ENCODE peak calls at places on chromosomes 7 and 10, in eight cellular contexts. U, Y, F, R, S, K, Q and X are unnamed samples.

GRCh38 chr10:34286136-34286739 is 528.9 kb downstream of the PARD3 start:
- DNase-seq in U (no peak), Y (peak; percentile 75), F (peak; percentile 23), R (no peak), S (peak; percentile 56), K (no peak), Q (no peak), X (no peak)

GRCh38 chr10:19412531-19412930 is 363.9 kb downstream of the MALRD1 start:
- DNase-seq in U (peak; percentile 72), Y (peak; percentile 51), F (no peak), R (peak; percentile 46), S (peak; percentile 49), K (no peak), Q (no peak), X (no peak)

GRCh38 chr10:84244651-84245270 is at the start of gene RGR:
- DNase-seq in U (peak; percentile 47), Y (no peak), F (peak; percentile 75), R (no peak), S (no peak), K (no peak), Q (no peak), X (peak; percentile 60)

GRCh38 chr10:33008499-33009243 is 50.6 kb upstream of the ITGB1 start:
- DNase-seq in U (peak; percentile 85), Y (peak; percentile 89), F (no peak), R (peak; percentile 90), S (peak; percentile 84), K (peak; percentile 81), Q (no peak), X (no peak)

GRCh38 chr7:152313879-152314604 is 121.8 kb downstream of the KMT2C start:
- DNase-seq in U (peak; percentile 96), Y (peak; percentile 52), F (no peak), R (peak; percentile 42), S (no peak), K (peak; percentile 91), Q (no peak), X (no peak)

GRCh38 chr10:35375091-35375765 is 38.9 kb downstream of the CCNY start:
- DNase-seq in U (no peak), Y (peak; percentile 49), F (no peak), R (no peak), S (no peak), K (no peak), Q (no peak), X (no peak)

GRCh38 chr7:127803626-127804025 is 151.6 kb downstream of the SND1 start:
- DNase-seq in U (no peak), Y (peak; percentile 48), F (no peak), R (no peak), S (no peak), K (no peak), Q (no peak), X (no peak)

GRCh38 chr10:101223274-101224059 is 5.8 kb downstream of the LBX1 start:
- DNase-seq in U (no peak), Y (peak; percentile 44), F (no peak), R (no peak), S (peak; percentile 78), K (no peak), Q (no peak), X (no peak)

GRCh38 chr10:45418859-45419672 is 45.0 kb downstream of the ALOX5 start:
- DNase-seq in U (no peak), Y (peak; percentile 56), F (peak; percentile 83), R (peak; percentile 76), S (peak; percentile 90), K (no peak), Q (peak; percentile 78), X (peak; percentile 76)

GRCh38 chr10:7279303-7279702 is 131.5 kb downstream of the SFMBT2 start:
- DNase-seq in U (no peak), Y (no peak), F (no peak), R (no peak), S (no peak), K (no peak), Q (no peak), X (no peak)

GRCh38 chr10:57362811-57363210 is 904.9 kb downstream of the IPMK start:
- DNase-seq in U (no peak), Y (no peak), F (no peak), R (no peak), S (no peak), K (no peak), Q (no peak), X (no peak)

GRCh38 chr10:28072573-28072972 is 73.7 kb upstream of the ODAD2 start:
- DNase-seq in U (no peak), Y (peak; percentile 38), F (no peak), R (no peak), S (no peak), K (no peak), Q (no peak), X (no peak)

GRCh38 chr10:63554666-63555065 is 33.5 kb downstream of the REEP3 start:
- DNase-seq in U (no peak), Y (peak; percentile 85), F (no peak), R (no peak), S (no peak), K (peak; percentile 60), Q (no peak), X (no peak)

GRCh38 chr10:21495002-21495685 is 30.3 kb downstream of the SKIDA1 start:
- DNase-seq in U (no peak), Y (no peak), F (no peak), R (no peak), S (peak; percentile 62), K (no peak), Q (no peak), X (no peak)

GRCh38 chr10:5234106-5234877 is 37.7 kb downstream of the AKR1C4 start:
- DNase-seq in U (peak; percentile 79), Y (peak; percentile 70), F (no peak), R (peak; percentile 65), S (no peak), K (peak; percentile 84), Q (no peak), X (no peak)

GRCh38 chr10:132763545-132763944 is 22.4 kb downstream of the NKX6-2 start:
- DNase-seq in U (no peak), Y (no peak), F (no peak), R (no peak), S (no peak), K (no peak), Q (no peak), X (no peak)

GRCh38 chr10:132765435-132765834 is 20.5 kb downstream of the NKX6-2 start:
- DNase-seq in U (no peak), Y (no peak), F (no peak), R (no peak), S (no peak), K (no peak), Q (no peak), X (no peak)

GRCh38 chr10:132762267-132762666 is 23.7 kb downstream of the NKX6-2 start:
- DNase-seq in U (no peak), Y (no peak), F (no peak), R (no peak), S (no peak), K (no peak), Q (no peak), X (no peak)

GRCh38 chr10:132766291-132766690 is 19.7 kb downstream of the NKX6-2 start:
- DNase-seq in U (no peak), Y (no peak), F (no peak), R (no peak), S (no peak), K (no peak), Q (no peak), X (no peak)

GRCh38 chr10:132764108-132764507 is 21.8 kb downstream of the NKX6-2 start:
- DNase-seq in U (no peak), Y (no peak), F (no peak), R (no peak), S (no peak), K (no peak), Q (no peak), X (no peak)
- H3K27ac ChIP-seq in U (no peak overlapping the region), Y (no peak overlapping the region), F (no peak overlapping the region), R (no peak overlapping the region), S (no peak overlapping the region), K (no peak overlapping the region), Q (no peak overlapping the region), X (no peak overlapping the region)

GRCh38 chr10:124667425-124668130 is 76.6 kb downstream of the FAM53B start:
- DNase-seq in U (no peak), Y (no peak), F (no peak), R (no peak), S (no peak), K (no peak), Q (no peak), X (no peak)

GRCh38 chr10:124665558-124665957 is 78.6 kb downstream of the FAM53B start:
- DNase-seq in U (no peak), Y (no peak), F (no peak), R (no peak), S (no peak), K (no peak), Q (no peak), X (no peak)

GRCh38 chr10:124666494-124666893 is 77.7 kb downstream of the FAM53B start:
- DNase-seq in U (no peak), Y (no peak), F (no peak), R (no peak), S (no peak), K (no peak), Q (no peak), X (no peak)

GRCh38 chr10:124665091-124665490 is 79.1 kb downstream of the FAM53B start:
- DNase-seq in U (no peak), Y (no peak), F (no peak), R (no peak), S (no peak), K (no peak), Q (no peak), X (no peak)

GRCh38 chr10:124665980-124666379 is 78.2 kb downstream of the FAM53B start:
- DNase-seq in U (no peak), Y (no peak), F (no peak), R (peak; percentile 35), S (no peak), K (no peak), Q (no peak), X (no peak)
- H3K36me3 ChIP-seq in U (no peaks in the 10 kb centered on the region), Y (no peaks in the 10 kb centered on the region), F (peaks cover 10% of the 10 kb centered on the region), R (no peaks in the 10 kb centered on the region), S (peaks cover 4% of the 10 kb centered on the region), K (no peaks in the 10 kb centered on the region), Q (no peaks in the 10 kb centered on the region), X (peaks cover 6% of the 10 kb centered on the region)

GRCh38 chr7:24325708-24326107 is 41.7 kb downstream of the NPY start:
- DNase-seq in U (no peak), Y (no peak), F (no peak), R (no peak), S (no peak), K (no peak), Q (no peak), X (no peak)
- H3K27ac ChIP-seq in U (no peak overlapping the region), Y (no peak overlapping the region), F (no peak overlapping the region), R (no peak overlapping the region), S (no peak overlapping the region), K (no peak overlapping the region), Q (no peak overlapping the region), X (no peak overlapping the region)

GRCh38 chr10:11324761-11325321 is 286.6 kb downstream of the USP6NL start:
- DNase-seq in U (no peak), Y (no peak), F (no peak), R (no peak), S (no peak), K (no peak), Q (no peak), X (no peak)

GRCh38 chr10:11320809-11321520 is 290.5 kb downstream of the USP6NL start:
- DNase-seq in U (no peak), Y (no peak), F (no peak), R (no peak), S (no peak), K (no peak), Q (no peak), X (no peak)

GRCh38 chr10:11319990-11320602 is 291.4 kb downstream of the USP6NL start:
- DNase-seq in U (no peak), Y (no peak), F (no peak), R (no peak), S (no peak), K (no peak), Q (no peak), X (no peak)

GRCh38 chr10:11325817-11326216 is 285.6 kb downstream of the USP6NL start:
- DNase-seq in U (no peak), Y (peak; percentile 75), F (no peak), R (no peak), S (no peak), K (no peak), Q (no peak), X (no peak)

GRCh38 chr10:11322698-11323097 is 288.8 kb downstream of the USP6NL start:
- DNase-seq in U (no peak), Y (no peak), F (no peak), R (no peak), S (no peak), K (no peak), Q (no peak), X (no peak)
- H3K36me3 ChIP-seq in U (no peaks in the 10 kb centered on the region), Y (no peaks in the 10 kb centered on the region), F (peaks cover 74% of the 10 kb centered on the region), R (no peaks in the 10 kb centered on the region), S (peaks cover 92% of the 10 kb centered on the region), K (no peaks in the 10 kb centered on the region), Q (peaks cover 63% of the 10 kb centered on the region), X (peaks cover 69% of the 10 kb centered on the region)